ENCODE peak calls at places on chromosomes 11 and 22, in six cellular contexts. One of them, this sample, is unnamed. For H3K4me1, the result is how much of the 10 kb centered on the place peaks cover.

GRCh38 chr11:77510095-77510494 is 36.2 kb upstream of the PAK1 start:
- DNase-seq in gastrocnemius medialis: no peak
- DNase-seq in kidney: no peak
- DNase-seq in upper lobe of right lung: no peak
- DNase-seq in BE2C: no peak
- DNase-seq in neuronal stem cell: no peak
- DNase-seq in this sample: no peak

GRCh38 chr11:56345739-56346138 is at the start of gene OR8K1:
- DNase-seq in gastrocnemius medialis: no peak
- DNase-seq in kidney: no peak
- DNase-seq in upper lobe of right lung: no peak
- DNase-seq in BE2C: no peak
- DNase-seq in neuronal stem cell: no peak
- DNase-seq in this sample: no peak

GRCh38 chr11:71354394-71355105 is 93.6 kb downstream of the DHCR7 start:
- DNase-seq in gastrocnemius medialis: no peak
- DNase-seq in kidney: no peak
- DNase-seq in upper lobe of right lung: no peak
- DNase-seq in BE2C: no peak
- DNase-seq in neuronal stem cell: no peak
- DNase-seq in this sample: no peak

GRCh38 chr11:39678996-39679395 is 1780.5 kb downstream of the LRRC4C start:
- DNase-seq in gastrocnemius medialis: no peak
- DNase-seq in kidney: no peak
- DNase-seq in upper lobe of right lung: no peak
- DNase-seq in BE2C: no peak
- DNase-seq in neuronal stem cell: no peak
- DNase-seq in this sample: no peak

GRCh38 chr11:13052130-13052541 is 43.0 kb downstream of the RASSF10 start:
- DNase-seq in gastrocnemius medialis: no peak
- DNase-seq in kidney: no peak
- DNase-seq in upper lobe of right lung: no peak
- DNase-seq in BE2C: peak
- DNase-seq in neuronal stem cell: no peak
- DNase-seq in this sample: no peak

GRCh38 chr22:36411589-36412258 is 24.0 kb upstream of the MYH9 start:
- DNase-seq in gastrocnemius medialis: no peak
- DNase-seq in kidney: no peak
- DNase-seq in upper lobe of right lung: no peak
- DNase-seq in BE2C: peak
- DNase-seq in neuronal stem cell: no peak
- DNase-seq in this sample: no peak

GRCh38 chr11:45652781-45653180 is 12.6 kb downstream of the CHST1 start:
- DNase-seq in gastrocnemius medialis: no peak
- DNase-seq in kidney: no peak
- DNase-seq in upper lobe of right lung: peak
- DNase-seq in BE2C: no peak
- DNase-seq in neuronal stem cell: no peak
- DNase-seq in this sample: no peak

GRCh38 chr11:32829680-32830412 is at the start of gene PRRG4:
- DNase-seq in gastrocnemius medialis: peak
- DNase-seq in kidney: peak
- DNase-seq in upper lobe of right lung: peak
- DNase-seq in BE2C: peak
- DNase-seq in neuronal stem cell: peak
- DNase-seq in this sample: peak

GRCh38 chr22:45603631-45604030 is 68.0 kb upstream of the ATXN10 start:
- DNase-seq in gastrocnemius medialis: no peak
- DNase-seq in kidney: peak
- DNase-seq in upper lobe of right lung: no peak
- DNase-seq in BE2C: no peak
- DNase-seq in neuronal stem cell: no peak
- DNase-seq in this sample: no peak

GRCh38 chr22:31748490-31748889 is 1.4 kb downstream of the PRR14L start:
- DNase-seq in gastrocnemius medialis: no peak
- DNase-seq in kidney: no peak
- DNase-seq in upper lobe of right lung: no peak
- DNase-seq in BE2C: no peak
- DNase-seq in neuronal stem cell: no peak
- DNase-seq in this sample: no peak

GRCh38 chr22:31749636-31750364 is at the start of gene PRR14L:
- DNase-seq in gastrocnemius medialis: peak
- DNase-seq in kidney: peak
- DNase-seq in upper lobe of right lung: peak
- DNase-seq in BE2C: peak
- DNase-seq in neuronal stem cell: peak
- DNase-seq in this sample: peak

GRCh38 chr22:31750365-31751284 is 693 bp upstream of the PRR14L start:
- DNase-seq in gastrocnemius medialis: no peak
- DNase-seq in kidney: no peak
- DNase-seq in upper lobe of right lung: no peak
- DNase-seq in BE2C: no peak
- DNase-seq in neuronal stem cell: no peak
- DNase-seq in this sample: no peak

GRCh38 chr22:31743871-31744270 is 6.1 kb downstream of the PRR14L start:
- DNase-seq in gastrocnemius medialis: no peak
- DNase-seq in kidney: no peak
- DNase-seq in upper lobe of right lung: no peak
- DNase-seq in BE2C: no peak
- DNase-seq in neuronal stem cell: no peak
- DNase-seq in this sample: no peak

DNA sequence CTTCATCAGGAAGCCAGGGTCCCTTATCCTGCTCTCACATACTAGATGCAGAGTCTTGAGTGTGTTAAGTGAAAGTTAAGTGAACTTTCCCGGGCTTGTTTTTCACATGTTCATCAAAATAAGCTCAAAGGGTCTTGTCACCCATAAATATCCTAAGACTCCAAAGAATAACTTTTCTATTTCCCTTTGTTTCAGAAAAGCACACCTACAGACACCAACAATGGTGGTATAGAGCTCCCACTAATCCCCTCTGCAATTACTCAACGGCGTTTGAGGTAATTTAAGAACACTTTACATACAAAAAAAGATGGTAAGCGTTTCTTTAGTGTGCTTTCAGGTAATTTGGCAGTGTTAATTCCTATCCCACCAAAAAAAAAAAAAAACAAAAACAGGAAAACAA is 2.5 kb downstream of the PRR14L start:
- DNase-seq in gastrocnemius medialis: no peak
- DNase-seq in kidney: no peak
- DNase-seq in upper lobe of right lung: no peak
- DNase-seq in BE2C: no peak
- DNase-seq in neuronal stem cell: no peak
- DNase-seq in this sample: no peak
- H3K4me3 ChIP-seq in gastrocnemius medialis: no peak
- H3K4me3 ChIP-seq in kidney: no peak
- H3K4me3 ChIP-seq in upper lobe of right lung: no peak
- H3K4me3 ChIP-seq in BE2C: no peak
- H3K4me3 ChIP-seq in neuronal stem cell: no peak
- H3K4me3 ChIP-seq in this sample: no peak

DNA sequence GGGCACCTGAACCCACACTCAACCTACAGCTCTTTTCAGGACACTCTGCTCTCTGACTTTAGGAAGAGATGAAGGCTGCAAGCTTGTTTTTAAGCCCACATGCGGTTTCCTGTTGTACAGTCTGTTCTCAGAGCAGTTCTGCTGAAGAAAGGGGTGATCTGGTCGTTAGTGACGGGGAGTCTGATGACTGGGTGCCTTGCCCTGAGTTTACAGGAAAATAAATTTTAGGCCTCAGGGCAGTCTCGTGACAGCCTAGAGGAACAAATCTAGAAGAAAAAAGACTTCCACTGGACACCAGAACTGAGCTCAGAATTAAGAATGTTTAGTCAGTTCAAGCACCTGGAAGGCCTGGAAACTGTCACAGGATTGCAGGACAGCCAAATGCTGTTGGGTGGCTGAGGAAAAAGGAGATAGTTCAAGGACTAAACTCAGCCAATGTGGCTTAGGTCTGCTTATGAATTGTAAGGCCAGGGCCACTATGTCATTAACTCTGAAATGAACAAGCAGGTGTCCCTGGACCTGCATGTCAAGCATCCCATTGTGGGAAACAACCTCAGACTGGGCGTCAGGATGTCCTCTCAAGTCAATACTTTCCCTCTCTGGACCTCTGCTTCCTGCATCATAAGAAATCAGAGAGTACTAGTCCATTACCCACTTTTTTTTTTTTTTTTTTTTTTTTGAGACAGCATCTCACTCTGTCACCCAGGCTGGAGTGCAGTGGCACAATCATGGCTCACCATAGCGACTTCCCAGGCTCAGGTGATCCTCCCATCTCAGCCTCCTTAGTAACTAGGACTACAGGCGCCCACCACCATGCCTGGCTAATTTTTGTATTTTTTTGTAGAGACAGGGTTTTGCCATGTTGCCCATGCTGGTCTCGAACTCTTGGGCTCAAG is 5.7 kb downstream of the PIK3IP1 start:
- DNase-seq in gastrocnemius medialis: peak
- DNase-seq in kidney: no peak
- DNase-seq in upper lobe of right lung: no peak
- DNase-seq in BE2C: no peak
- DNase-seq in neuronal stem cell: no peak
- DNase-seq in this sample: no peak
- H3K4me1 ChIP-seq in gastrocnemius medialis: under half
- H3K4me1 ChIP-seq in kidney: under half
- H3K4me1 ChIP-seq in upper lobe of right lung: under half
- H3K4me1 ChIP-seq in BE2C: under half
- H3K4me1 ChIP-seq in neuronal stem cell: under half
- H3K4me1 ChIP-seq in this sample: under half

GRCh38 chr11:112784323-112785073 is 176.7 kb upstream of the NCAM1 start:
- DNase-seq in gastrocnemius medialis: no peak
- DNase-seq in kidney: peak
- DNase-seq in upper lobe of right lung: no peak
- DNase-seq in BE2C: peak
- DNase-seq in neuronal stem cell: no peak
- DNase-seq in this sample: peak
- H3K4me3 ChIP-seq in gastrocnemius medialis: no peak
- H3K4me3 ChIP-seq in kidney: no peak
- H3K4me3 ChIP-seq in upper lobe of right lung: no peak
- H3K4me3 ChIP-seq in BE2C: peak
- H3K4me3 ChIP-seq in neuronal stem cell: no peak
- H3K4me3 ChIP-seq in this sample: no peak

DNA sequence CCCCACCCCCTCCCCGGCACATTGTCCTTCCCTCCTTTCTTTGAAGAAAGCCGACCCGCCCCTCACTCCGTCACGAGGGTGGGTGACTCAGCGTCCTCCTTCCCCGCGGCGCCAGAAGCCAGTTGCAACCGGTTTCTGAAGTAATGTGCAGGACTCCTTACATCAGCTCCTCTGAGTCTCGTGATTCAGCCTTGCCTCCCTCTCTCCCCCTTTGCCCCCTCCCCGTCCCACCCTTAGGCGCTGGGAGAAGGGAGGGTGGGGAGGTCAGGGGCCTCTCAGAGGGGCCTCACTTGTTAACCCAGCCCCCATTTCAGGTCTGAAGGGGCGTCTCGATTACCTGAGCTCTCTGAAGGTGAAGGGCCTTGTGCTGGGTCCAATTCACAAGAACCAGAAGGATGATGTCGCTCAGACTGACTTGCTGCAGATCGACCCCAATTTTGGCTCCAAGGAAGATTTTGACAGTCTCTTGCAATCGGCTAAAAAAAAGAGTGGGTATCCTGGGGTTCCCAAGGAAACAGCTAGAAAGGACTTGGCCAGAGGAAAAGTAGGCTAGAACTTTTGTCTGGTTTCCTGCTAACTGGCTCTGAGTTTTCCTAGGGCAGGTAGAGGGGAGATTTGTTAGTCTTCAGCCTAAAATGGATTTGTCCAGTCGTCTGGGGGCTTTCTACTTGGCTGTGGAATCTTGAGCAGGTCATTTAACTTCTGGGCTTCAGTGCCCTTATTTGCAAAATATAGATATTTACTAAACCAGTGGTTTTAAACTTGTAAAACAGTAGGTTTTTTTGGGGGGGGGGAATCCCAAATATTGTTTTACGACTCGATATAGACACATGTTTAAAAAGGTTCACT is 1.1 kb downstream of the SLC3A2 start:
- DNase-seq in gastrocnemius medialis: peak
- DNase-seq in kidney: peak
- DNase-seq in upper lobe of right lung: peak
- DNase-seq in BE2C: peak
- DNase-seq in neuronal stem cell: no peak
- DNase-seq in this sample: peak
- H3K4me1 ChIP-seq in gastrocnemius medialis: under half
- H3K4me1 ChIP-seq in kidney: under half
- H3K4me1 ChIP-seq in upper lobe of right lung: under half
- H3K4me1 ChIP-seq in BE2C: under half
- H3K4me1 ChIP-seq in neuronal stem cell: under half
- H3K4me1 ChIP-seq in this sample: under half

DNA sequence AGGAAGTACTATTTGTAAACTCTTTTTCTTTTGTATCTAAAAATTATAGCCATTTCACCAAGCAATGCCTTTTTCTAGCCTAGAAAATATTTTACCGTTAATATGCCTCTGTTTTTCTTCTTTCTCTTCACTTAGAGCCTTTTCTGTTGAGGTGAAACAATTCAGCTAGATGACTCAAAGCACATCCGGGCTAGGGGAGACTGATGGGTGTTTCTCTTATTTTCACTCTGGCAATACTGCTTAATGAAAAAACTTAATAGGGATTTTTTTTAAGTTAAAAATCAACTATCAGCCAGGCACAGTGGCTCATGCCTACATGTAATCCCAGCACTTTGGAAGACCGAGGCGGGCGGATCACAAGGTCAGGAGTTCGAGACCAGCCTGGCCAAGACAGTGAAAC is 93.3 kb downstream of the SGSM3 start:
- DNase-seq in gastrocnemius medialis: no peak
- DNase-seq in kidney: no peak
- DNase-seq in upper lobe of right lung: no peak
- DNase-seq in BE2C: no peak
- DNase-seq in neuronal stem cell: no peak
- DNase-seq in this sample: no peak
- H3K4me3 ChIP-seq in gastrocnemius medialis: no peak
- H3K4me3 ChIP-seq in kidney: no peak
- H3K4me3 ChIP-seq in upper lobe of right lung: peak
- H3K4me3 ChIP-seq in BE2C: no peak
- H3K4me3 ChIP-seq in neuronal stem cell: no peak
- H3K4me3 ChIP-seq in this sample: no peak

This sample was measured in uterus.